ENCODE peak calls at places on chromosomes 3 and 15, in five cellular contexts. One of them, this sample, is unnamed.

GRCh38 chr3:56157693-56158092 is 310.6 kb downstream of the ERC2 start:
- DNase-seq in GM10248: no peak
- DNase-seq in IMR-90: no peak
- DNase-seq in neural crest cell: no peak
- DNase-seq in heart left ventricle: peak; percentile 28
- DNase-seq in this sample: peak; percentile 3

GRCh38 chr3:107235193-107235922 is 141.9 kb upstream of the CCDC54 start:
- DNase-seq in neural crest cell: no peak
- DNase-seq in heart left ventricle: no peak
- DNase-seq in GM10248: no peak
- DNase-seq in IMR-90: peak; percentile 5
- DNase-seq in this sample: no peak

GRCh38 chr15:73782339-73782979 is 29.3 kb upstream of the INSYN1 start:
- DNase-seq in heart left ventricle: no peak
- DNase-seq in GM10248: no peak
- DNase-seq in IMR-90: no peak
- DNase-seq in neural crest cell: no peak
- DNase-seq in this sample: no peak

GRCh38 chr3:188901126-188901525 is 270.6 kb upstream of the TPRG1 start:
- DNase-seq in IMR-90: peak; percentile 66
- DNase-seq in GM10248: no peak
- DNase-seq in neural crest cell: no peak
- DNase-seq in heart left ventricle: no peak
- DNase-seq in this sample: no peak

GRCh38 chr3:27633224-27633545 is 88.9 kb downstream of the EOMES start:
- DNase-seq in IMR-90: peak; percentile 36
- DNase-seq in GM10248: no peak
- DNase-seq in heart left ventricle: peak; percentile 28
- DNase-seq in neural crest cell: no peak
- DNase-seq in this sample: peak; percentile 7

GRCh38 chr3:100110101-100110500 is 4.2 kb downstream of the FILIP1L start:
- DNase-seq in GM10248: no peak
- DNase-seq in neural crest cell: no peak
- DNase-seq in IMR-90: no peak
- DNase-seq in heart left ventricle: no peak
- DNase-seq in this sample: no peak

GRCh38 chr15:37107754-37108724 is 7.7 kb upstream of the MEIS2 start:
- DNase-seq in heart left ventricle: no peak
- DNase-seq in IMR-90: no peak
- DNase-seq in GM10248: no peak
- DNase-seq in neural crest cell: no peak
- DNase-seq in this sample: no peak

GRCh38 chr3:30526031-30526430 is 80.4 kb upstream of the TGFBR2 start:
- DNase-seq in IMR-90: no peak
- DNase-seq in GM10248: no peak
- DNase-seq in neural crest cell: no peak
- DNase-seq in heart left ventricle: no peak
- DNase-seq in this sample: no peak

GRCh38 chr15:55921744-55922143 is 71.7 kb downstream of the NEDD4 start:
- DNase-seq in IMR-90: no peak
- DNase-seq in heart left ventricle: no peak
- DNase-seq in GM10248: no peak
- DNase-seq in neural crest cell: no peak
- DNase-seq in this sample: no peak

GRCh38 chr3:168909260-168909659 is 754.3 kb downstream of the MECOM start:
- DNase-seq in IMR-90: no peak
- DNase-seq in heart left ventricle: no peak
- DNase-seq in neural crest cell: no peak
- DNase-seq in GM10248: no peak
- DNase-seq in this sample: no peak

GRCh38 chr15:58393196-58393790 is 38.5 kb upstream of the LIPC start:
- DNase-seq in IMR-90: peak; percentile 30
- DNase-seq in heart left ventricle: no peak
- DNase-seq in GM10248: no peak
- DNase-seq in neural crest cell: no peak
- DNase-seq in this sample: no peak

GRCh38 chr3:133991637-133992036 is 38.1 kb downstream of the SLCO2A1 start:
- DNase-seq in GM10248: no peak
- DNase-seq in neural crest cell: no peak
- DNase-seq in heart left ventricle: no peak
- DNase-seq in IMR-90: no peak
- DNase-seq in this sample: no peak

GRCh38 chr3:117998071-117998470 is 1036.6 kb downstream of the IGSF11 start:
- DNase-seq in neural crest cell: no peak
- DNase-seq in IMR-90: peak; percentile 74
- DNase-seq in heart left ventricle: no peak
- DNase-seq in GM10248: no peak
- DNase-seq in this sample: no peak

GRCh38 chr3:44234674-44235268 is 6.9 kb upstream of the TOPAZ1 start:
- DNase-seq in GM10248: no peak
- DNase-seq in neural crest cell: no peak
- DNase-seq in heart left ventricle: no peak
- DNase-seq in IMR-90: no peak
- DNase-seq in this sample: no peak

GRCh38 chr15:38886315-38887163 is 321.9 kb upstream of the RASGRP1 start:
- DNase-seq in IMR-90: peak; percentile 93
- DNase-seq in heart left ventricle: no peak
- DNase-seq in GM10248: no peak
- DNase-seq in neural crest cell: no peak
- DNase-seq in this sample: no peak

GRCh38 chr15:51424780-51425179 is 83.3 kb downstream of the GLDN start:
- DNase-seq in heart left ventricle: no peak
- DNase-seq in neural crest cell: no peak
- DNase-seq in IMR-90: no peak
- DNase-seq in GM10248: no peak
- DNase-seq in this sample: no peak

GRCh38 chr3:133459400-133459799 is 59.5 kb downstream of the BFSP2 start:
- DNase-seq in neural crest cell: no peak
- DNase-seq in IMR-90: no peak
- DNase-seq in heart left ventricle: no peak
- DNase-seq in GM10248: no peak
- DNase-seq in this sample: no peak

GRCh38 chr3:39668420-39668819 is 141.0 kb upstream of the MYRIP start:
- DNase-seq in IMR-90: peak; percentile 38
- DNase-seq in heart left ventricle: no peak
- DNase-seq in GM10248: peak; percentile 29
- DNase-seq in neural crest cell: peak; percentile 3
- DNase-seq in this sample: peak; percentile 62

GRCh38 chr3:64158334-64158733 is 66.9 kb downstream of the PRICKLE2 start:
- DNase-seq in neural crest cell: no peak
- DNase-seq in GM10248: no peak
- DNase-seq in IMR-90: peak; percentile 35
- DNase-seq in heart left ventricle: no peak
- DNase-seq in this sample: no peak

GRCh38 chr3:108133858-108134554 is 43.2 kb upstream of the CD47 start:
- DNase-seq in neural crest cell: no peak
- DNase-seq in heart left ventricle: no peak
- DNase-seq in IMR-90: no peak
- DNase-seq in GM10248: no peak
- DNase-seq in this sample: peak; percentile 56

GRCh38 chr3:31077021-31077601 is 182.7 kb upstream of the GADL1 start:
- DNase-seq in IMR-90: peak; percentile 96
- DNase-seq in GM10248: no peak
- DNase-seq in heart left ventricle: no peak
- DNase-seq in neural crest cell: no peak
- DNase-seq in this sample: peak; percentile 7

GRCh38 chr3:38168988-38169363 is 3.6 kb downstream of the OXSR1 start:
- DNase-seq in GM10248: no peak
- DNase-seq in neural crest cell: no peak
- DNase-seq in heart left ventricle: no peak
- DNase-seq in IMR-90: peak; percentile 39
- DNase-seq in this sample: peak; percentile 24

GRCh38 chr15:68464451-68465090 is 32.6 kb upstream of the ITGA11 start:
- DNase-seq in IMR-90: peak; percentile 35
- DNase-seq in neural crest cell: no peak
- DNase-seq in GM10248: no peak
- DNase-seq in heart left ventricle: no peak
- DNase-seq in this sample: no peak

GRCh38 chr3:122403489-122403888 is 12.4 kb downstream of the WDR5B start:
- DNase-seq in neural crest cell: no peak
- DNase-seq in GM10248: no peak
- DNase-seq in heart left ventricle: no peak
- DNase-seq in IMR-90: peak; percentile 61
- DNase-seq in this sample: no peak

DNA sequence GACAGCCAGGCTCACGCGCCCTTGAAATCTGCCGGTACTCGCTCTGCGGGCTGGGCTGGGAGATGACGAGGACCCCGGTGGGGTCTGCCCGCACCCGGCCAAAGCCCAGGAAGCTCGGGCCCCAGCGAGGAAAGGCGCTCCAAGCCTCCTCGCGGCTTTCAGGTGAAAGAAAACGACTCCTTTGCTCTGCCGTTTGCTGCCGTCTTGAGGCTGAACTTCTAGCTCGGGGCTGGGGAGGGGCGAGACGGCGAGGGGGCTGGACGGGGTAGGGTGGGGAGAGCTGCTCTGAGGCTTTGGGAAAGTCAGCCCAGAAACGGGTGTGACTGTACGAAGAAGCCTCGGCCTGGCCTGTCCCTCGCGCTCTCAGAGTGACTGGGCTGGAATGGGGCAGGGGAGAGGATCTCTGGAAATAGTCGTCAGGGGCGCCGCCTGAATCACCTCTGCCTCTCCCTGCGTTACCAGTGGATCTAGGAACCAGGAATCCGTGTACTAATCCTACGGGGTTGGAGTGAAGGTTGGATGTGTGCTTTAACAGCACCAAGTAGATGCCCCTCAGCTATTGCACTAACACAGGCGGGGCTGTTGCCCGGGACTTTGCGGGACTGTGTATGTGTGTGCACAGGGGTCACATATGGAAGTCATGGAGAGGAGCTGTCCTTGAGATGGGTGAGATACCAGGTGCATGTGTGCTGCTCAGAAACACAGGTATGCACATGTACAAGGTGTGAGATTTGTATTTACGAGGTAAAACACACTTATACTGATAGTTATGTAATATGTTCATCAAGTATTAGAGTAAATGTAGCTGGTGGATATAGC is 495 bp downstream of the FOXL2NB start:
- DNase-seq in neural crest cell: no peak
- DNase-seq in IMR-90: no peak
- DNase-seq in GM10248: no peak
- DNase-seq in heart left ventricle: no peak
- DNase-seq in this sample: no peak
- TF ChIP-seq CTCF in neural crest cell: no peak
- TF ChIP-seq CTCF in IMR-90: no peak
- TF ChIP-seq CTCF in GM10248: no peak
- TF ChIP-seq CTCF in heart left ventricle: no peak
- TF ChIP-seq CTCF in this sample: no peak

GRCh38 chr3:72814308-72814707 is 33.9 kb downstream of the SHQ1 start:
- DNase-seq in GM10248: peak; percentile 51
- DNase-seq in IMR-90: no peak
- DNase-seq in neural crest cell: no peak
- DNase-seq in heart left ventricle: no peak
- DNase-seq in this sample: peak; percentile 53

GRCh38 chr3:72810063-72810462 is 38.2 kb downstream of the SHQ1 start:
- DNase-seq in IMR-90: peak; percentile 25
- DNase-seq in heart left ventricle: no peak
- DNase-seq in GM10248: no peak
- DNase-seq in neural crest cell: no peak
- DNase-seq in this sample: no peak

GRCh38 chr3:72812201-72812600 is 36.0 kb downstream of the SHQ1 start:
- DNase-seq in IMR-90: no peak
- DNase-seq in GM10248: no peak
- DNase-seq in heart left ventricle: no peak
- DNase-seq in neural crest cell: no peak
- DNase-seq in this sample: no peak

GRCh38 chr3:72810659-72811434 is 37.4 kb downstream of the SHQ1 start:
- DNase-seq in IMR-90: peak; percentile 37
- DNase-seq in neural crest cell: no peak
- DNase-seq in heart left ventricle: no peak
- DNase-seq in GM10248: no peak
- DNase-seq in this sample: no peak

DNA sequence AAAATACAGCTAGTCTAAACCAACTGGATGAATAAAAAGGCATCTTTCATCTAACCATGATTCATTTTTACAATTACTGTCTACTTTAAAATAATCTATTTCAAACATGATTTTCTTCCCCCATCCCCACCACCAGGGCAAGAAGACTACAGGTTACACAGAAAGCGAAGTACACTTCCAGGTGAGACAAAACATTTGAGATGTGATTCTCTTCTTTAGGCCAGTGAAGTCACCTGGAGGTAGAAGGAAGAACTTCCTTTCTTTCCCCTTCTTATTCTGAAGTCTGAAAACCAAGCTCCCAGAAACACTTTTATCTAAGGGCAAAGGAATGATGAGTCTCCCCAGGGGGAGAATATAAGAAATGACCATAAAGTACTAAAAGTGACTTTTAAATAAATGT is 36.7 kb downstream of the SHQ1 start:
- DNase-seq in GM10248: no peak
- DNase-seq in neural crest cell: no peak
- DNase-seq in IMR-90: no peak
- DNase-seq in heart left ventricle: no peak
- DNase-seq in this sample: no peak
- TF ChIP-seq CTCF in GM10248: no peak
- TF ChIP-seq CTCF in neural crest cell: peak; percentile 47
- TF ChIP-seq CTCF in IMR-90: no peak
- TF ChIP-seq CTCF in heart left ventricle: no peak
- TF ChIP-seq CTCF in this sample: no peak

GRCh38 chr3:10223676-10224639 is 24.3 kb upstream of the TATDN2 start:
- DNase-seq in IMR-90: no peak
- DNase-seq in neural crest cell: no peak
- DNase-seq in heart left ventricle: no peak
- DNase-seq in GM10248: peak; percentile 67
- DNase-seq in this sample: peak; percentile 94
- TF ChIP-seq CTCF in IMR-90: no peak
- TF ChIP-seq CTCF in neural crest cell: no peak
- TF ChIP-seq CTCF in heart left ventricle: no peak
- TF ChIP-seq CTCF in GM10248: no peak
- TF ChIP-seq CTCF in this sample: no peak

GRCh38 chr15:72437650-72438316 is 36.3 kb upstream of the ARIH1 start:
- DNase-seq in GM10248: no peak
- DNase-seq in neural crest cell: no peak
- DNase-seq in heart left ventricle: no peak
- DNase-seq in IMR-90: no peak
- DNase-seq in this sample: no peak
- TF ChIP-seq CTCF in GM10248: no peak
- TF ChIP-seq CTCF in neural crest cell: no peak
- TF ChIP-seq CTCF in heart left ventricle: no peak
- TF ChIP-seq CTCF in IMR-90: no peak
- TF ChIP-seq CTCF in this sample: no peak

DNA sequence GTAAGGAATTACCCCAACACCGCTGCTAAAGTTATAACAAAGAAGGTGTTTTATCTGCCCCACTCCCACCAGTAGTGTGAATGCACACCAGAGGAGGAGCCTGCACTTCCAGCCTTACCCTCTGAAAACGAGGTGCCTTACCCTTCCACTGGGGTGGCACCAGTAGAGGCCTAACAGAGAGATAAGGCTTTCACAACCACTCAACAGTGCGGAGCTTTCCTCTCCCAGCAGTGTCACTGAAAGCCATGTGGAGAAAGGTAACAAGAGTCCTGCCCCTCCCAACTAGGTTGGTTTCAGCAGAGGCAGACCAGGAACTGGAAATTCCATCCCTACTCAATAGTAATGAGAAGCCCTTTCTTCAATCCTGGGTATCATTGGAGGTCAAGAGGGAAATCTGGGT is 539.2 kb downstream of the VGLL3 start:
- DNase-seq in GM10248: no peak
- DNase-seq in heart left ventricle: no peak
- DNase-seq in neural crest cell: no peak
- DNase-seq in IMR-90: no peak
- DNase-seq in this sample: no peak
- TF ChIP-seq CTCF in GM10248: no peak
- TF ChIP-seq CTCF in heart left ventricle: no peak
- TF ChIP-seq CTCF in neural crest cell: no peak
- TF ChIP-seq CTCF in IMR-90: no peak
- TF ChIP-seq CTCF in this sample: no peak